ENCODE peak calls at places on chromosomes 4 and X, in nine cellular contexts. One of them, this sample, is unnamed.

GRCh38 chr4:5839332-5839731 is 53.6 kb downstream of the CRMP1 start:
- DNase-seq in thyroid gland: no peak
- DNase-seq in transverse colon: no peak
- DNase-seq in bronchial epithelial cell: no peak
- DNase-seq in fibroblast of lung: no peak
- DNase-seq in GM10248: no peak
- DNase-seq in mucosa of descending colon: no peak
- DNase-seq in GM20000: no peak
- DNase-seq in kidney: no peak
- DNase-seq in this sample: no peak

GRCh38 chr4:42280327-42281095 is 116.8 kb upstream of the SHISA3 start:
- DNase-seq in transverse colon: no peak
- DNase-seq in mucosa of descending colon: no peak
- DNase-seq in thyroid gland: no peak
- DNase-seq in fibroblast of lung: peak; percentile 41
- DNase-seq in bronchial epithelial cell: peak; percentile 24
- DNase-seq in GM20000: peak; percentile 53
- DNase-seq in GM10248: peak; percentile 56
- DNase-seq in kidney: no peak
- DNase-seq in this sample: no peak

GRCh38 chr4:79983431-79983830 is 89.6 kb downstream of the ANTXR2 start:
- DNase-seq in transverse colon: no peak
- DNase-seq in kidney: no peak
- DNase-seq in thyroid gland: no peak
- DNase-seq in GM10248: no peak
- DNase-seq in GM20000: no peak
- DNase-seq in bronchial epithelial cell: no peak
- DNase-seq in fibroblast of lung: no peak
- DNase-seq in mucosa of descending colon: no peak
- DNase-seq in this sample: no peak

GRCh38 chr4:150479665-150480064 is 102.3 kb upstream of the MAB21L2 start:
- DNase-seq in GM20000: no peak
- DNase-seq in transverse colon: no peak
- DNase-seq in thyroid gland: no peak
- DNase-seq in GM10248: no peak
- DNase-seq in kidney: no peak
- DNase-seq in bronchial epithelial cell: no peak
- DNase-seq in fibroblast of lung: peak; percentile 78
- DNase-seq in mucosa of descending colon: no peak
- DNase-seq in this sample: no peak

GRCh38 chr4:168541608-168541953 is 44.7 kb downstream of the PALLD start:
- DNase-seq in kidney: no peak
- DNase-seq in thyroid gland: no peak
- DNase-seq in bronchial epithelial cell: peak; percentile 81
- DNase-seq in GM20000: no peak
- DNase-seq in transverse colon: no peak
- DNase-seq in GM10248: no peak
- DNase-seq in fibroblast of lung: peak; percentile 64
- DNase-seq in mucosa of descending colon: no peak
- DNase-seq in this sample: no peak

GRCh38 chr4:173211838-173212237 is 43.2 kb downstream of the GALNT7 start:
- DNase-seq in fibroblast of lung: peak; percentile 52
- DNase-seq in thyroid gland: no peak
- DNase-seq in kidney: no peak
- DNase-seq in GM20000: no peak
- DNase-seq in GM10248: no peak
- DNase-seq in bronchial epithelial cell: peak; percentile 76
- DNase-seq in mucosa of descending colon: no peak
- DNase-seq in transverse colon: no peak
- DNase-seq in this sample: no peak

GRCh38 chr4:80268936-80269335 is 2.5 kb downstream of the FGF5 start:
- DNase-seq in mucosa of descending colon: no peak
- DNase-seq in GM20000: no peak
- DNase-seq in thyroid gland: no peak
- DNase-seq in GM10248: no peak
- DNase-seq in bronchial epithelial cell: no peak
- DNase-seq in transverse colon: no peak
- DNase-seq in kidney: no peak
- DNase-seq in fibroblast of lung: peak; percentile 39
- DNase-seq in this sample: no peak

GRCh38 chr4:125198916-125199315 is 115.8 kb upstream of the FAT4 start:
- DNase-seq in mucosa of descending colon: no peak
- DNase-seq in bronchial epithelial cell: peak; percentile 94
- DNase-seq in thyroid gland: no peak
- DNase-seq in GM20000: no peak
- DNase-seq in fibroblast of lung: peak; percentile 6
- DNase-seq in transverse colon: no peak
- DNase-seq in GM10248: no peak
- DNase-seq in kidney: no peak
- DNase-seq in this sample: no peak

GRCh38 chrX:97117572-97117971 is 233.9 kb downstream of the RPA4 start:
- DNase-seq in fibroblast of lung: no peak
- DNase-seq in bronchial epithelial cell: no peak
- DNase-seq in kidney: no peak
- DNase-seq in thyroid gland: no peak
- DNase-seq in transverse colon: no peak
- DNase-seq in GM10248: no peak
- DNase-seq in GM20000: no peak
- DNase-seq in mucosa of descending colon: no peak
- DNase-seq in this sample: no peak

GRCh38 chrX:130163350-130163851 is 2.2 kb downstream of the AIFM1 start:
- DNase-seq in kidney: no peak
- DNase-seq in transverse colon: no peak
- DNase-seq in thyroid gland: no peak
- DNase-seq in GM20000: no peak
- DNase-seq in fibroblast of lung: no peak
- DNase-seq in GM10248: no peak
- DNase-seq in mucosa of descending colon: no peak
- DNase-seq in bronchial epithelial cell: no peak
- DNase-seq in this sample: no peak

GRCh38 chr4:62544428-62544827 is 1344.3 kb downstream of the ADGRL3 start:
- DNase-seq in mucosa of descending colon: no peak
- DNase-seq in kidney: no peak
- DNase-seq in bronchial epithelial cell: peak; percentile 1
- DNase-seq in thyroid gland: no peak
- DNase-seq in transverse colon: no peak
- DNase-seq in GM20000: no peak
- DNase-seq in GM10248: no peak
- DNase-seq in fibroblast of lung: no peak
- DNase-seq in this sample: no peak

GRCh38 chrX:138745215-138745614 is 33.7 kb upstream of the FGF13 start:
- DNase-seq in fibroblast of lung: peak; percentile 64
- DNase-seq in transverse colon: no peak
- DNase-seq in thyroid gland: no peak
- DNase-seq in kidney: no peak
- DNase-seq in GM10248: peak; percentile 13
- DNase-seq in bronchial epithelial cell: peak; percentile 41
- DNase-seq in mucosa of descending colon: no peak
- DNase-seq in GM20000: peak; percentile 6
- DNase-seq in this sample: peak; percentile 20

GRCh38 chrX:150587585-150588503 is 19.4 kb downstream of the MTM1 start:
- DNase-seq in transverse colon: no peak
- DNase-seq in kidney: no peak
- DNase-seq in fibroblast of lung: peak; percentile 41
- DNase-seq in mucosa of descending colon: no peak
- DNase-seq in bronchial epithelial cell: no peak
- DNase-seq in thyroid gland: peak; percentile 24
- DNase-seq in GM10248: no peak
- DNase-seq in GM20000: peak; percentile 7
- DNase-seq in this sample: no peak

GRCh38 chr4:98113005-98113404 is 30.3 kb downstream of the STPG2 start:
- DNase-seq in GM20000: no peak
- DNase-seq in bronchial epithelial cell: peak; percentile 35
- DNase-seq in thyroid gland: no peak
- DNase-seq in GM10248: no peak
- DNase-seq in transverse colon: no peak
- DNase-seq in kidney: no peak
- DNase-seq in fibroblast of lung: peak; percentile 21
- DNase-seq in mucosa of descending colon: no peak
- DNase-seq in this sample: no peak

GRCh38 chr4:7021930-7022658 is 21.1 kb upstream of the TADA2B start:
- DNase-seq in GM20000: no peak
- DNase-seq in GM10248: no peak
- DNase-seq in transverse colon: no peak
- DNase-seq in bronchial epithelial cell: peak; percentile 64
- DNase-seq in fibroblast of lung: peak; percentile 52
- DNase-seq in kidney: no peak
- DNase-seq in thyroid gland: no peak
- DNase-seq in mucosa of descending colon: no peak
- DNase-seq in this sample: peak; percentile 34

GRCh38 chr4:22521240-22521639 is 5.4 kb upstream of the ADGRA3 start:
- DNase-seq in GM10248: no peak
- DNase-seq in thyroid gland: no peak
- DNase-seq in bronchial epithelial cell: no peak
- DNase-seq in GM20000: no peak
- DNase-seq in transverse colon: no peak
- DNase-seq in fibroblast of lung: no peak
- DNase-seq in mucosa of descending colon: no peak
- DNase-seq in kidney: no peak
- DNase-seq in this sample: no peak

GRCh38 chr4:156545003-156545785 is 426.4 kb downstream of the PDGFC start:
- DNase-seq in GM10248: no peak
- DNase-seq in mucosa of descending colon: no peak
- DNase-seq in bronchial epithelial cell: no peak
- DNase-seq in transverse colon: no peak
- DNase-seq in GM20000: no peak
- DNase-seq in fibroblast of lung: peak; percentile 70
- DNase-seq in kidney: no peak
- DNase-seq in thyroid gland: no peak
- DNase-seq in this sample: no peak

GRCh38 chr4:53885668-53886067 is 178.7 kb downstream of the CHIC2 start:
- DNase-seq in GM20000: no peak
- DNase-seq in mucosa of descending colon: no peak
- DNase-seq in GM10248: no peak
- DNase-seq in transverse colon: no peak
- DNase-seq in bronchial epithelial cell: no peak
- DNase-seq in fibroblast of lung: no peak
- DNase-seq in thyroid gland: no peak
- DNase-seq in kidney: no peak
- DNase-seq in this sample: no peak

GRCh38 chr4:53895137-53895536 is 169.3 kb downstream of the CHIC2 start:
- DNase-seq in kidney: no peak
- DNase-seq in GM10248: no peak
- DNase-seq in transverse colon: no peak
- DNase-seq in thyroid gland: peak; percentile 12
- DNase-seq in mucosa of descending colon: no peak
- DNase-seq in bronchial epithelial cell: no peak
- DNase-seq in fibroblast of lung: no peak
- DNase-seq in GM20000: no peak
- DNase-seq in this sample: no peak

GRCh38 chr4:53886090-53886489 is 178.3 kb downstream of the CHIC2 start:
- DNase-seq in transverse colon: no peak
- DNase-seq in thyroid gland: no peak
- DNase-seq in mucosa of descending colon: no peak
- DNase-seq in fibroblast of lung: no peak
- DNase-seq in kidney: no peak
- DNase-seq in bronchial epithelial cell: no peak
- DNase-seq in GM10248: no peak
- DNase-seq in GM20000: no peak
- DNase-seq in this sample: no peak

GRCh38 chr4:53889335-53890084 is 174.9 kb downstream of the CHIC2 start:
- DNase-seq in kidney: no peak
- DNase-seq in GM10248: no peak
- DNase-seq in thyroid gland: no peak
- DNase-seq in GM20000: no peak
- DNase-seq in fibroblast of lung: peak; percentile 88
- DNase-seq in bronchial epithelial cell: no peak
- DNase-seq in mucosa of descending colon: no peak
- DNase-seq in transverse colon: no peak
- DNase-seq in this sample: no peak
- TF ChIP-seq CTCF in kidney: no peak
- TF ChIP-seq CTCF in GM10248: no peak
- TF ChIP-seq CTCF in thyroid gland: no peak
- TF ChIP-seq CTCF in GM20000: no peak
- TF ChIP-seq CTCF in fibroblast of lung: no peak
- TF ChIP-seq CTCF in bronchial epithelial cell: no peak
- TF ChIP-seq CTCF in mucosa of descending colon: no peak
- TF ChIP-seq CTCF in transverse colon: no peak
- TF ChIP-seq CTCF in this sample: no peak

GRCh38 chrX:144334577-144334976 is 450.7 kb downstream of the UBE2NL start:
- DNase-seq in GM10248: no peak
- DNase-seq in transverse colon: no peak
- DNase-seq in bronchial epithelial cell: no peak
- DNase-seq in GM20000: no peak
- DNase-seq in thyroid gland: no peak
- DNase-seq in fibroblast of lung: no peak
- DNase-seq in kidney: no peak
- DNase-seq in mucosa of descending colon: no peak
- DNase-seq in this sample: no peak

GRCh38 chrX:144333429-144333828 is 449.6 kb downstream of the UBE2NL start:
- DNase-seq in bronchial epithelial cell: no peak
- DNase-seq in thyroid gland: no peak
- DNase-seq in transverse colon: no peak
- DNase-seq in GM10248: no peak
- DNase-seq in GM20000: no peak
- DNase-seq in kidney: no peak
- DNase-seq in fibroblast of lung: no peak
- DNase-seq in mucosa of descending colon: no peak
- DNase-seq in this sample: no peak

GRCh38 chrX:144335402-144335801 is 451.5 kb downstream of the UBE2NL start:
- DNase-seq in bronchial epithelial cell: no peak
- DNase-seq in GM10248: no peak
- DNase-seq in mucosa of descending colon: no peak
- DNase-seq in GM20000: no peak
- DNase-seq in transverse colon: no peak
- DNase-seq in fibroblast of lung: no peak
- DNase-seq in kidney: no peak
- DNase-seq in thyroid gland: no peak
- DNase-seq in this sample: no peak
- TF ChIP-seq CTCF in bronchial epithelial cell: no peak
- TF ChIP-seq CTCF in GM10248: no peak
- TF ChIP-seq CTCF in mucosa of descending colon: no peak
- TF ChIP-seq CTCF in GM20000: no peak
- TF ChIP-seq CTCF in transverse colon: no peak
- TF ChIP-seq CTCF in fibroblast of lung: no peak
- TF ChIP-seq CTCF in kidney: no peak
- TF ChIP-seq CTCF in thyroid gland: no peak
- TF ChIP-seq CTCF in this sample: no peak

DNA sequence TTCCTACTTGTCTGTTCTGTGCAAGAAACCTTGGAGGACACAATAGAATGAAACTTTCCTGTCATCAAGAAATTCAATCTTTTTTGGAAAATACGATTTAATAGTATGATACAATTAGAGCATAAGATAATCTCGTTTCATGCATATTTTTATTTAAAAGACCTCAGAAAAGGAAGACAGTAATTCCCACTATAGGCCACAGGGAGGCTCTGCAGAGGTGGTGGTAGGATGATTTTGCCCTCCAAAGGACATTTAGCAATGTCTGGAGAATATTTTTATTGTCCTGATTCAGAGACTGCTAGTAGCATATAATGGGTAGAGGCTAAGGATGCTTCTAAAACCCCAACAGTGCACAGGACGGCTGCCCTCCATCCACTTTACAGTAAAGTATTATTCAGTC is 68.7 kb downstream of the PAK3 start:
- DNase-seq in GM10248: no peak
- DNase-seq in fibroblast of lung: no peak
- DNase-seq in GM20000: no peak
- DNase-seq in thyroid gland: no peak
- DNase-seq in mucosa of descending colon: no peak
- DNase-seq in bronchial epithelial cell: peak; percentile 10
- DNase-seq in kidney: no peak
- DNase-seq in transverse colon: no peak
- DNase-seq in this sample: no peak
- TF ChIP-seq CTCF in GM10248: no peak
- TF ChIP-seq CTCF in fibroblast of lung: peak; percentile 23
- TF ChIP-seq CTCF in GM20000: no peak
- TF ChIP-seq CTCF in thyroid gland: peak; percentile 16
- TF ChIP-seq CTCF in mucosa of descending colon: no peak
- TF ChIP-seq CTCF in bronchial epithelial cell: peak; percentile 8
- TF ChIP-seq CTCF in kidney: peak; percentile 14
- TF ChIP-seq CTCF in transverse colon: no peak
- TF ChIP-seq CTCF in this sample: peak; percentile 31

GRCh38 chr4:52058275-52058674 is 7.2 kb downstream of the SPATA18 start:
- DNase-seq in fibroblast of lung: no peak
- DNase-seq in mucosa of descending colon: no peak
- DNase-seq in GM20000: no peak
- DNase-seq in kidney: no peak
- DNase-seq in transverse colon: no peak
- DNase-seq in bronchial epithelial cell: no peak
- DNase-seq in GM10248: no peak
- DNase-seq in thyroid gland: no peak
- DNase-seq in this sample: no peak
- TF ChIP-seq CTCF in fibroblast of lung: no peak
- TF ChIP-seq CTCF in mucosa of descending colon: no peak
- TF ChIP-seq CTCF in GM20000: no peak
- TF ChIP-seq CTCF in kidney: no peak
- TF ChIP-seq CTCF in transverse colon: no peak
- TF ChIP-seq CTCF in bronchial epithelial cell: no peak
- TF ChIP-seq CTCF in GM10248: no peak
- TF ChIP-seq CTCF in thyroid gland: no peak
- TF ChIP-seq CTCF in this sample: no peak